ENCODE peak calls at places on chromosomes 3 and 15, in four cellular contexts. One of them, this sample, is unnamed.
A peak's percentile ranks its signal among the peaks of the same experiment; 100 is the strongest.

GRCh38 chr15:58509556-58509955 is 77.8 kb downstream of the LIPC start:
- DNase-seq in CD4-positive, alpha-beta T cell: no peak
- DNase-seq in astrocyte of the spinal cord: no peak
- DNase-seq in kidney: no peak
- DNase-seq in this sample: no peak

GRCh38 chr3:58391156-58391865 is 42.3 kb downstream of the PDHB start:
- DNase-seq in astrocyte of the spinal cord: no peak
- DNase-seq in CD4-positive, alpha-beta T cell: no peak
- DNase-seq in kidney: no peak
- DNase-seq in this sample: no peak

GRCh38 chr3:197371521-197372075 is 73.2 kb upstream of the DLG1 start:
- DNase-seq in CD4-positive, alpha-beta T cell: no peak
- DNase-seq in astrocyte of the spinal cord: peak; percentile 47
- DNase-seq in kidney: peak; percentile 32
- DNase-seq in this sample: peak; percentile 9

GRCh38 chr3:58336135-58336882 is 3.6 kb downstream of the PXK start:
- DNase-seq in kidney: no peak
- DNase-seq in CD4-positive, alpha-beta T cell: no peak
- DNase-seq in astrocyte of the spinal cord: peak; percentile 80
- DNase-seq in this sample: no peak

GRCh38 chr15:22786868-22787698 is 639 bp downstream of the NIPA1 start:
- DNase-seq in CD4-positive, alpha-beta T cell: no peak
- DNase-seq in astrocyte of the spinal cord: peak; percentile 27
- DNase-seq in kidney: peak; percentile 81
- DNase-seq in this sample: no peak

GRCh38 chr15:57696146-57696545 is 10.4 kb upstream of the POLR2M start:
- DNase-seq in CD4-positive, alpha-beta T cell: no peak
- DNase-seq in astrocyte of the spinal cord: no peak
- DNase-seq in kidney: no peak
- DNase-seq in this sample: no peak

GRCh38 chr3:186532641-186533072 is 11.5 kb downstream of the CRYGS start:
- DNase-seq in astrocyte of the spinal cord: no peak
- DNase-seq in CD4-positive, alpha-beta T cell: no peak
- DNase-seq in kidney: no peak
- DNase-seq in this sample: no peak

GRCh38 chr3:24493951-24494615 is 567 bp downstream of the THRB start:
- DNase-seq in CD4-positive, alpha-beta T cell: no peak
- DNase-seq in astrocyte of the spinal cord: no peak
- DNase-seq in kidney: peak; percentile 93
- DNase-seq in this sample: peak; percentile 19

GRCh38 chr3:142863010-142863787 is 25.7 kb downstream of the PCOLCE2 start:
- DNase-seq in astrocyte of the spinal cord: peak; percentile 53
- DNase-seq in kidney: no peak
- DNase-seq in CD4-positive, alpha-beta T cell: no peak
- DNase-seq in this sample: no peak

GRCh38 chr3:45225465-45226205 is 452 bp downstream of the TMEM158 start:
- DNase-seq in astrocyte of the spinal cord: no peak
- DNase-seq in CD4-positive, alpha-beta T cell: peak; percentile 28
- DNase-seq in kidney: peak; percentile 76
- DNase-seq in this sample: peak; percentile 54

GRCh38 chr15:58346361-58346760 is 85.4 kb upstream of the LIPC start:
- DNase-seq in CD4-positive, alpha-beta T cell: no peak
- DNase-seq in astrocyte of the spinal cord: no peak
- DNase-seq in kidney: no peak
- DNase-seq in this sample: no peak

GRCh38 chr3:49357466-49358216 is 512 bp downstream of the GPX1 start:
- DNase-seq in CD4-positive, alpha-beta T cell: peak; percentile 44
- DNase-seq in kidney: peak; percentile 89
- DNase-seq in astrocyte of the spinal cord: peak; percentile 88
- DNase-seq in this sample: peak; percentile 42

GRCh38 chr3:136893848-136894443 is 31.9 kb downstream of the NCK1 start:
- DNase-seq in astrocyte of the spinal cord: peak; percentile 16
- DNase-seq in CD4-positive, alpha-beta T cell: no peak
- DNase-seq in kidney: no peak
- DNase-seq in this sample: no peak

GRCh38 chr15:62758126-62758951 is 284.2 kb upstream of the TPM1 start:
- DNase-seq in kidney: no peak
- DNase-seq in CD4-positive, alpha-beta T cell: no peak
- DNase-seq in astrocyte of the spinal cord: peak; percentile 91
- DNase-seq in this sample: no peak

GRCh38 chr3:153162513-153163348 is 705 bp downstream of the RAP2B start:
- DNase-seq in kidney: peak; percentile 84
- DNase-seq in astrocyte of the spinal cord: peak; percentile 40
- DNase-seq in CD4-positive, alpha-beta T cell: peak; percentile 24
- DNase-seq in this sample: peak; percentile 58

GRCh38 chr15:100078511-100079220 is 263.1 kb downstream of the ADAMTS17 start:
- DNase-seq in kidney: no peak
- DNase-seq in CD4-positive, alpha-beta T cell: no peak
- DNase-seq in astrocyte of the spinal cord: peak; percentile 37
- DNase-seq in this sample: no peak

GRCh38 chr3:42638339-42638842 is 15.1 kb upstream of the ZBTB47 start:
- DNase-seq in CD4-positive, alpha-beta T cell: no peak
- DNase-seq in kidney: no peak
- DNase-seq in astrocyte of the spinal cord: no peak
- DNase-seq in this sample: no peak

GRCh38 chr3:42632146-42632545 is 21.4 kb upstream of the ZBTB47 start:
- DNase-seq in CD4-positive, alpha-beta T cell: no peak
- DNase-seq in kidney: no peak
- DNase-seq in astrocyte of the spinal cord: peak; percentile 34
- DNase-seq in this sample: no peak

GRCh38 chr3:42633544-42633943 is 20.0 kb upstream of the ZBTB47 start:
- DNase-seq in CD4-positive, alpha-beta T cell: no peak
- DNase-seq in astrocyte of the spinal cord: no peak
- DNase-seq in kidney: no peak
- DNase-seq in this sample: no peak

GRCh38 chr3:42637001-42637400 is 16.5 kb upstream of the ZBTB47 start:
- DNase-seq in astrocyte of the spinal cord: no peak
- DNase-seq in CD4-positive, alpha-beta T cell: no peak
- DNase-seq in kidney: no peak
- DNase-seq in this sample: no peak

DNA sequence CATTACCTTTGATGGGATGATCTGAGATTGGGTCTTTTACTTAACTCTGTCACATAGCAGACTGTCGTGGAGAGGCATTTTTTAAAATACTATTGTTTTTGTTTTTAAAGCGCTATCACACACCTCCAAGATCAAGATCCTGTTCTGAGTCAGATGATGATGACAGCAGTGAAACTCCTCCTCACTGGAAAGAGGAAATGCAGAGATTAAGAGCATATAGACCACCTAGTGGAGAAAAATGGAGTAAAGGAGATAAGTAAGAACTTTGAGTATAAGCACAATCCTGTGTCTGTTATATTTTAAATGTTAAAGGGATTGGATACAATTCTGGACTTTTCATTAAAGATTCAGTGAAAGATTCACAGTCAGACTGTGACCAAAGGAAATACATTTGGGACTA is 18.4 kb upstream of the ZBTB47 start:
- DNase-seq in kidney: no peak
- DNase-seq in CD4-positive, alpha-beta T cell: no peak
- DNase-seq in astrocyte of the spinal cord: peak; percentile 39
- DNase-seq in this sample: no peak
- TF ChIP-seq CTCF in kidney: no peak
- TF ChIP-seq CTCF in CD4-positive, alpha-beta T cell: no peak
- TF ChIP-seq CTCF in astrocyte of the spinal cord: no peak
- TF ChIP-seq CTCF in this sample: no peak

DNA sequence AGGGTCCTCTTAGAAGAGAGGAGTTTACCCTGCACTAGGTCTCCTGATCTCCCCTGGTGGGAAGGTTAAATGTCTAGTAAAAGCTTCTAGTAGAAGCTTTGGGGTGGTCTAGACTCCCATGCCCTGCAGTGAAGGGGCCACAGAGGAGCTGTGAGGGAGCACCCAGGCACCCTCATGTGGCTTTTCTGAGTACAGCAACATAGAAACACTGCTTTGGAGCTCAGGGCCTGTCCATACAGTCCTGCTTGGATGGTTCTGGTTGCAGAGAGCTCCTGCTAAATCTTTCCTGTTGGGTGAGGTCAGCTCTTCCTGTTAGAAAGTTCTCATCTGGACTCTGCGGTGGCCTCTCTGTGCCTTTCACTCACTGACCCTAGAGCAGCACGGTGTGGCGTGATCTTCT is 47.8 kb downstream of the GPD1L start:
- DNase-seq in CD4-positive, alpha-beta T cell: no peak
- DNase-seq in astrocyte of the spinal cord: no peak
- DNase-seq in kidney: no peak
- DNase-seq in this sample: no peak
- TF ChIP-seq CTCF in CD4-positive, alpha-beta T cell: no peak
- TF ChIP-seq CTCF in astrocyte of the spinal cord: peak; percentile 42
- TF ChIP-seq CTCF in kidney: no peak
- TF ChIP-seq CTCF in this sample: no peak

DNA sequence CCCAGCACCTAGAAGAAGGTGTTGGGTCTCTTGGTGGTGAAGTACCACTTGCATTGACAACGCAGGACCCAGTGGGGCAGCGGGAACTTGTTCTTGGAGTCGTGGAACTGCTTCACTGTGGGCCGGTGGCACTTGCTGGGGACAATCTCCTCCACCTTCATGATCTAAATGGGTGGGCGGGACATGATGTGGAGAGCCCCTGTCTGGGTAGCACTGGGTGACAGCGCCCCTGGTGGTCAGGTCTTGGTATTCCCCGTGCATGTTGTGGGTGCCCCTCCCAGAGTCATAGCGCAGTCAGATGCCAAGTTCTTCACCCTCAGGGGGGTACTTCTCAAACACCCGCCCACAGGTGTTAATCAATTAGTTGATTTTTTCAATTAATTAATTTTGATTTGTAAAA is 60.2 kb downstream of the AGBL1 start:
- DNase-seq in astrocyte of the spinal cord: no peak
- DNase-seq in CD4-positive, alpha-beta T cell: no peak
- DNase-seq in kidney: no peak
- DNase-seq in this sample: no peak
- TF ChIP-seq CTCF in astrocyte of the spinal cord: peak; percentile 19
- TF ChIP-seq CTCF in CD4-positive, alpha-beta T cell: no peak
- TF ChIP-seq CTCF in kidney: no peak
- TF ChIP-seq CTCF in this sample: no peak

GRCh38 chr3:191388823-191389222 is 58.5 kb upstream of the UTS2B start:
- DNase-seq in kidney: no peak
- DNase-seq in astrocyte of the spinal cord: no peak
- DNase-seq in CD4-positive, alpha-beta T cell: no peak
- DNase-seq in this sample: no peak
- TF ChIP-seq CTCF in kidney: no peak
- TF ChIP-seq CTCF in astrocyte of the spinal cord: peak; percentile 14
- TF ChIP-seq CTCF in CD4-positive, alpha-beta T cell: no peak
- TF ChIP-seq CTCF in this sample: peak; percentile 36

GRCh38 chr3:134630506-134630905 is 20.3 kb downstream of the KY start:
- DNase-seq in CD4-positive, alpha-beta T cell: no peak
- DNase-seq in astrocyte of the spinal cord: no peak
- DNase-seq in kidney: no peak
- DNase-seq in this sample: peak; percentile 7
- TF ChIP-seq CTCF in CD4-positive, alpha-beta T cell: no peak
- TF ChIP-seq CTCF in astrocyte of the spinal cord: peak; percentile 52
- TF ChIP-seq CTCF in kidney: peak; percentile 16
- TF ChIP-seq CTCF in this sample: no peak

GRCh38 chr3:38334656-38335055 is 11.9 kb upstream of the XYLB start:
- DNase-seq in kidney: no peak
- DNase-seq in astrocyte of the spinal cord: peak; percentile 83
- DNase-seq in CD4-positive, alpha-beta T cell: no peak
- DNase-seq in this sample: no peak
- TF ChIP-seq CTCF in kidney: no peak
- TF ChIP-seq CTCF in astrocyte of the spinal cord: no peak
- TF ChIP-seq CTCF in CD4-positive, alpha-beta T cell: no peak
- TF ChIP-seq CTCF in this sample: no peak

GRCh38 chr3:151697496-151697895 is 36.2 kb upstream of the AADACL2 start:
- DNase-seq in kidney: no peak
- DNase-seq in CD4-positive, alpha-beta T cell: no peak
- DNase-seq in astrocyte of the spinal cord: no peak
- DNase-seq in this sample: no peak
- TF ChIP-seq CTCF in kidney: no peak
- TF ChIP-seq CTCF in CD4-positive, alpha-beta T cell: no peak
- TF ChIP-seq CTCF in astrocyte of the spinal cord: no peak
- TF ChIP-seq CTCF in this sample: no peak

GRCh38 chr3:12536423-12536822 is 8.9 kb downstream of the MKRN2OS start:
- DNase-seq in astrocyte of the spinal cord: peak; percentile 24
- DNase-seq in kidney: no peak
- DNase-seq in CD4-positive, alpha-beta T cell: no peak
- DNase-seq in this sample: no peak
- TF ChIP-seq CTCF in astrocyte of the spinal cord: peak; percentile 36
- TF ChIP-seq CTCF in kidney: no peak
- TF ChIP-seq CTCF in CD4-positive, alpha-beta T cell: no peak
- TF ChIP-seq CTCF in this sample: no peak

DNA sequence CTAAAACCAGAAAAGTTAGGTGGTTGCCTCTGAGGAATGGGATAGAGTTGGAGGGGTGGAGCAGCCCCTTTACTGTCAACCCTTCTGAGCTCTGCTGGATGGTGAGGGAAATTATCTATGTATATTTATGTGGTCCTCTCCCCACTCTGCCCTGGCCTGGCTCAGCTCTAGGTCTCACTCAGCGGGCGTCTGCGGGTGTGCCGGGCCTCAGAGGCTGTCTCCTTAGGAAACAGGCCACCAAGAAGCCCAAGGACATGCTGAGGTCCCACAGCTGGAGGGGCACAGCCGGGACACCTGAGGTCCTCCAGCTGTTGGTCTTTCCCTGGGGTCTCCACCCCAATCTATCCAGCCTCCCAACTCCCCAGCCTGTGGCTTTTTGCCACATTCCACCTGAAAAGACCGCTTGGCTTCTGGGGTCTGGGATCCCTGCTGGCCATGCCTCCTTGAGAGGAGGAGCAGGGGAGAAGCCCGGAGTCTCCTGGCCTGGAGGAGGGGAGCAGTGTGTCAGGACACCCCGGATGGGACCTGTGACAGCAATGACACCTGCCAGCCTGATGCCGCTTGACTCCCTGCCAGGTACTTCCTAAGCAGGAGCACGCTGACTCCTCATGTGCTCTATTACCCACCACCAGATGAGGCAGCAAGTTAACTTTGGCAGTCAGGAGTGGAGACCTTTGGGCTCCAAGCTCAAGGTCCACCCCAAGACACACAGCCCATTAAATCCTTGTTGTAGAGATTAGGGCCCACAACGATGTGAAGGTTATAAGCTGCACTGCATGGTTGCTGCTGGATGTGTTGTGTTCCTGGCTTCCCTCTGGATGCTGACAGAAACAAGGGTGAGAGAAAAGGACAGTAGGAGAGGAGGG is at the start of gene SLC28A1:
- DNase-seq in astrocyte of the spinal cord: no peak
- DNase-seq in CD4-positive, alpha-beta T cell: no peak
- DNase-seq in kidney: no peak
- DNase-seq in this sample: no peak
- TF ChIP-seq CTCF in astrocyte of the spinal cord: no peak
- TF ChIP-seq CTCF in CD4-positive, alpha-beta T cell: no peak
- TF ChIP-seq CTCF in kidney: no peak
- TF ChIP-seq CTCF in this sample: no peak